ENCODE peak calls at places on chromosomes 16 and 17, in six cellular contexts. Y is astrocyte of the cerebellum, U is hypothalamus, R is heart left ventricle, Z is fibroblast of mammary gland, D is NCI-H2107. S is an unnamed sample.

GRCh38 chr17:78357177-78357586 is 2.7 kb downstream of the SOCS3 start:
- DNase-seq in D (no peak), U (peak; percentile 52), R (peak; percentile 81), Z (peak; percentile 78), Y (no peak), S (no peak)

GRCh38 chr17:82487898-82488297 is 29.4 kb downstream of the NARF start:
- DNase-seq in D (no peak), U (no peak), Y (no peak), R (no peak), Z (no peak), S (no peak)

GRCh38 chr17:57259817-57260216 is 3.5 kb downstream of the MSI2 start:
- DNase-seq in R (no peak), U (no peak), Y (no peak), Z (no peak), D (no peak), S (no peak)

GRCh38 chr17:32523827-32524552 is 37.2 kb downstream of the CDK5R1 start:
- DNase-seq in Y (no peak), U (no peak), R (no peak), D (no peak), Z (no peak), S (no peak)

GRCh38 chr17:64423881-64424280 is 25.0 kb upstream of the MILR1 start:
- DNase-seq in Y (no peak), U (no peak), D (no peak), R (no peak), Z (peak; percentile 61), S (no peak)

GRCh38 chr16:54286330-54287017 is at the start of gene IRX3:
- DNase-seq in Y (peak; percentile 82), U (peak; percentile 60), Z (peak; percentile 90), D (no peak), R (peak; percentile 91), S (peak; percentile 67)

GRCh38 chr16:11170201-11170600 is 85.8 kb downstream of the SOCS1 start:
- DNase-seq in R (no peak), Z (no peak), Y (no peak), D (no peak), U (no peak), S (no peak)

GRCh38 chr17:7005716-7006115 is 6.7 kb upstream of the RNASEK start:
- DNase-seq in R (no peak), Z (no peak), D (no peak), U (no peak), Y (no peak), S (no peak)

GRCh38 chr17:48915459-48916282 is 7.5 kb downstream of the UBE2Z start:
- DNase-seq in D (no peak), Y (peak; percentile 82), R (no peak), U (no peak), Z (peak; percentile 90), S (no peak)

GRCh38 chr17:7081341-7082062 is 1.5 kb upstream of the CLEC10A start:
- DNase-seq in D (no peak), Z (no peak), Y (no peak), U (no peak), R (no peak), S (no peak)

GRCh38 chr17:65074778-65075250 is 18.3 kb upstream of the GNA13 start:
- DNase-seq in U (peak; percentile 30), Z (no peak), Y (no peak), D (no peak), R (peak; percentile 80), S (no peak)

GRCh38 chr17:16255481-16255901 is 38.5 kb downstream of the PIGL start:
- DNase-seq in Z (peak; percentile 47), R (no peak), U (peak; percentile 11), Y (peak; percentile 49), D (no peak), S (no peak)

GRCh38 chr17:9021985-9022552 is 759 bp downstream of the NTN1 start:
- DNase-seq in Y (no peak), U (peak; percentile 25), D (no peak), Z (peak; percentile 13), R (peak; percentile 66), S (no peak)

GRCh38 chr17:44909681-44910144 is 5.6 kb downstream of the GFAP start:
- DNase-seq in U (no peak), Z (peak; percentile 44), D (no peak), Y (no peak), R (no peak), S (no peak)

GRCh38 chr17:46199379-46199778 is 6.2 kb upstream of the KANSL1 start:
- DNase-seq in U (no peak), R (no peak), Y (no peak), D (no peak), Z (no peak), S (no peak)

S was measured in SK-N-DZ.